ENCODE peak calls at places on chromosomes 16 and 17, in five cellular contexts. Q is mesothelial cell of epicardium, Y is NCI-H1105, T is endothelial cell, R is AG10803. X is an unnamed sample.

GRCh38 chr16:57859331-57859730 is 57.0 kb upstream of the KIFC3 start:
- DNase-seq in T (peak; percentile 31), Q (no peak), Y (no peak), R (peak; percentile 10), X (peak; percentile 22)

GRCh38 chr16:31213342-31213741 is 577 bp upstream of the TRIM72 start:
- DNase-seq in R (no peak), Q (no peak), Y (no peak), T (no peak), X (no peak)

GRCh38 chr17:51435641-51436091 is 175.3 kb downstream of the UTP18 start:
- DNase-seq in Y (peak; percentile 9), T (peak; percentile 64), Q (no peak), R (peak; percentile 3), X (peak; percentile 2)

GRCh38 chr17:59642535-59642934 is 22.8 kb downstream of the CLTC start:
- DNase-seq in Q (no peak), Y (no peak), T (no peak), R (no peak), X (no peak)

GRCh38 chr16:82584553-82585152 is 42.1 kb upstream of the CDH13 start:
- DNase-seq in T (no peak), Y (no peak), Q (no peak), R (peak; percentile 2), X (no peak)

GRCh38 chr16:495127-495748 is 32.3 kb upstream of the CAPN15 start:
- DNase-seq in R (peak; percentile 22), Y (peak; percentile 11), T (peak; percentile 61), Q (no peak), X (peak; percentile 43)

GRCh38 chr16:83513006-83513755 is 294.6 kb upstream of the HSBP1 start:
- DNase-seq in Y (no peak), Q (no peak), R (peak; percentile 93), T (no peak), X (peak; percentile 74)

GRCh38 chr17:79001190-79002020 is 8.2 kb downstream of the CANT1 start:
- DNase-seq in Q (no peak), R (no peak), T (no peak), Y (no peak), X (no peak)

GRCh38 chr16:88010971-88011483 is 59.8 kb downstream of the BANP start:
- DNase-seq in Q (no peak), Y (no peak), R (no peak), T (no peak), X (no peak)

GRCh38 chr16:4096509-4096908 is 19.7 kb downstream of the ADCY9 start:
- DNase-seq in Q (no peak), T (no peak), R (no peak), Y (no peak), X (no peak)

GRCh38 chr17:386145-386876 is 33.7 kb upstream of the RPH3AL start:
- DNase-seq in Q (peak; percentile 79), R (peak; percentile 26), Y (no peak), T (peak; percentile 79), X (no peak)

GRCh38 chr16:62137991-62138390 is 101.8 kb upstream of the CDH8 start:
- DNase-seq in T (no peak), Q (no peak), Y (no peak), R (no peak), X (no peak)

GRCh38 chr16:84367750-84368320 is 503 bp upstream of the ATP2C2 start:
- DNase-seq in Y (no peak), Q (no peak), R (no peak), T (no peak), X (no peak)

GRCh38 chr16:55261301-55261700 is 62.7 kb upstream of the IRX6 start:
- DNase-seq in T (no peak), R (no peak), Y (no peak), Q (no peak), X (no peak)

GRCh38 chr16:56918467-56919012 is 13.4 kb upstream of the HERPUD1 start:
- DNase-seq in Q (no peak), R (no peak), T (no peak), Y (no peak), X (no peak)

GRCh38 chr16:79790854-79791253 is 190.3 kb upstream of the MAF start:
- DNase-seq in R (no peak), Y (no peak), T (no peak), Q (no peak), X (no peak)

GRCh38 chr16:56888806-56889205 is 23.8 kb downstream of the SLC12A3 start:
- DNase-seq in Q (no peak), Y (no peak), R (no peak), T (no peak), X (no peak)

X was measured in fibroblast of the aortic adventitia.